ENCODE peak calls at places on chromosomes 7 and 10, in seven cellular contexts. One of them, this sample, is unnamed.

GRCh38 chr10:71237843-71238623 is 25.7 kb downstream of the UNC5B start:
- DNase-seq in NCI-H345: no peak
- DNase-seq in NT2/D1: no peak
- DNase-seq in GM03348: no peak
- DNase-seq in NCI-H2029: no peak
- DNase-seq in skeletal muscle cell: no peak
- DNase-seq in brain microvascular endothelial cell: no peak
- DNase-seq in this sample: no peak

GRCh38 chr10:98748298-98748697 is 301.6 kb upstream of the HPS1 start:
- DNase-seq in NCI-H345: no peak
- DNase-seq in GM03348: peak
- DNase-seq in NCI-H2029: peak
- DNase-seq in brain microvascular endothelial cell: peak
- DNase-seq in skeletal muscle cell: no peak
- DNase-seq in NT2/D1: peak
- DNase-seq in this sample: peak

GRCh38 chr10:93261961-93262610 is 188.4 kb downstream of the CYP26A1 start:
- DNase-seq in GM03348: no peak
- DNase-seq in brain microvascular endothelial cell: peak
- DNase-seq in NT2/D1: no peak
- DNase-seq in NCI-H345: no peak
- DNase-seq in NCI-H2029: no peak
- DNase-seq in skeletal muscle cell: no peak
- DNase-seq in this sample: no peak

GRCh38 chr10:6280291-6280690 is 77.6 kb downstream of the PFKFB3 start:
- DNase-seq in NT2/D1: no peak
- DNase-seq in NCI-H345: no peak
- DNase-seq in skeletal muscle cell: no peak
- DNase-seq in brain microvascular endothelial cell: no peak
- DNase-seq in NCI-H2029: no peak
- DNase-seq in GM03348: no peak
- DNase-seq in this sample: no peak

GRCh38 chr10:113961261-113961938 is 82.3 kb upstream of the ADRB1 start:
- DNase-seq in NCI-H2029: peak
- DNase-seq in NCI-H345: no peak
- DNase-seq in NT2/D1: no peak
- DNase-seq in GM03348: no peak
- DNase-seq in brain microvascular endothelial cell: no peak
- DNase-seq in skeletal muscle cell: no peak
- DNase-seq in this sample: peak

GRCh38 chr7:29935111-29935510 is 54.5 kb downstream of the SCRN1 start:
- DNase-seq in NT2/D1: no peak
- DNase-seq in NCI-H345: no peak
- DNase-seq in brain microvascular endothelial cell: no peak
- DNase-seq in NCI-H2029: no peak
- DNase-seq in skeletal muscle cell: no peak
- DNase-seq in GM03348: no peak
- DNase-seq in this sample: no peak

GRCh38 chr10:71371750-71372166 is 25.0 kb upstream of the CDH23 start:
- DNase-seq in GM03348: no peak
- DNase-seq in NCI-H345: no peak
- DNase-seq in NCI-H2029: no peak
- DNase-seq in brain microvascular endothelial cell: no peak
- DNase-seq in skeletal muscle cell: no peak
- DNase-seq in NT2/D1: no peak
- DNase-seq in this sample: no peak

GRCh38 chr10:108848016-108848415 is 1075.3 kb downstream of the XPNPEP1 start:
- DNase-seq in GM03348: peak
- DNase-seq in skeletal muscle cell: no peak
- DNase-seq in brain microvascular endothelial cell: no peak
- DNase-seq in NT2/D1: no peak
- DNase-seq in NCI-H345: no peak
- DNase-seq in NCI-H2029: no peak
- DNase-seq in this sample: no peak

GRCh38 chr7:105760549-105761447 is 115.6 kb downstream of the ATXN7L1 start:
- DNase-seq in GM03348: peak
- DNase-seq in NT2/D1: no peak
- DNase-seq in skeletal muscle cell: no peak
- DNase-seq in NCI-H2029: no peak
- DNase-seq in NCI-H345: no peak
- DNase-seq in brain microvascular endothelial cell: no peak
- DNase-seq in this sample: no peak

GRCh38 chr7:91565499-91566331 is 301.5 kb downstream of the FZD1 start:
- DNase-seq in NT2/D1: no peak
- DNase-seq in NCI-H2029: peak
- DNase-seq in brain microvascular endothelial cell: no peak
- DNase-seq in GM03348: peak
- DNase-seq in NCI-H345: peak
- DNase-seq in skeletal muscle cell: no peak
- DNase-seq in this sample: peak

GRCh38 chr7:35695987-35696386 is 1.1 kb upstream of the HERPUD2 start:
- DNase-seq in brain microvascular endothelial cell: no peak
- DNase-seq in NCI-H345: no peak
- DNase-seq in NCI-H2029: no peak
- DNase-seq in skeletal muscle cell: no peak
- DNase-seq in GM03348: no peak
- DNase-seq in NT2/D1: no peak
- DNase-seq in this sample: no peak

GRCh38 chr7:130372813-130373212 is 7.5 kb upstream of the CPA1 start:
- DNase-seq in NCI-H2029: no peak
- DNase-seq in NT2/D1: no peak
- DNase-seq in brain microvascular endothelial cell: no peak
- DNase-seq in NCI-H345: no peak
- DNase-seq in GM03348: no peak
- DNase-seq in skeletal muscle cell: no peak
- DNase-seq in this sample: no peak

GRCh38 chr7:131196808-131197207 is 130.9 kb upstream of the MKLN1 start:
- DNase-seq in brain microvascular endothelial cell: peak
- DNase-seq in NT2/D1: no peak
- DNase-seq in NCI-H2029: no peak
- DNase-seq in skeletal muscle cell: no peak
- DNase-seq in GM03348: no peak
- DNase-seq in NCI-H345: no peak
- DNase-seq in this sample: peak

GRCh38 chr7:29017666-29018065 is 59.5 kb upstream of the TRIL start:
- DNase-seq in skeletal muscle cell: peak
- DNase-seq in NCI-H2029: peak
- DNase-seq in brain microvascular endothelial cell: peak
- DNase-seq in NT2/D1: no peak
- DNase-seq in NCI-H345: peak
- DNase-seq in GM03348: no peak
- DNase-seq in this sample: no peak

GRCh38 chr10:133142523-133143199 is 17.4 kb upstream of the KNDC1 start:
- DNase-seq in GM03348: no peak
- DNase-seq in NT2/D1: no peak
- DNase-seq in skeletal muscle cell: no peak
- DNase-seq in NCI-H2029: no peak
- DNase-seq in brain microvascular endothelial cell: no peak
- DNase-seq in NCI-H345: no peak
- DNase-seq in this sample: no peak

GRCh38 chr10:1434912-1435692 is 302.2 kb downstream of the ADARB2 start:
- DNase-seq in NCI-H345: peak
- DNase-seq in NT2/D1: no peak
- DNase-seq in skeletal muscle cell: no peak
- DNase-seq in GM03348: no peak
- DNase-seq in brain microvascular endothelial cell: no peak
- DNase-seq in NCI-H2029: no peak
- DNase-seq in this sample: no peak

GRCh38 chr10:31129261-31129660 is 97.6 kb upstream of the ZNF438 start:
- DNase-seq in skeletal muscle cell: peak
- DNase-seq in NCI-H2029: no peak
- DNase-seq in brain microvascular endothelial cell: peak
- DNase-seq in NT2/D1: no peak
- DNase-seq in GM03348: peak
- DNase-seq in NCI-H345: no peak
- DNase-seq in this sample: no peak

GRCh38 chr10:89295597-89295996 is 6.2 kb upstream of the IFIT2 start:
- DNase-seq in NCI-H345: no peak
- DNase-seq in NT2/D1: no peak
- DNase-seq in NCI-H2029: no peak
- DNase-seq in skeletal muscle cell: peak
- DNase-seq in GM03348: peak
- DNase-seq in brain microvascular endothelial cell: no peak
- DNase-seq in this sample: no peak

GRCh38 chr7:31735991-31736982 is 49.3 kb downstream of the PPP1R17 start:
- DNase-seq in GM03348: peak
- DNase-seq in skeletal muscle cell: peak
- DNase-seq in NCI-H345: peak
- DNase-seq in NT2/D1: peak
- DNase-seq in brain microvascular endothelial cell: peak
- DNase-seq in NCI-H2029: peak
- DNase-seq in this sample: peak

This sample was measured in NCI-H146.